ENCODE peak calls at places on chromosome 18, in seven cellular contexts. K is thoracic aorta; Y is GM23248; D is lung; H is neuronal stem cell; Q is CD4-positive, CD25-positive, alpha-beta regulatory T cell; T is pancreas. R is an unnamed sample.

GRCh38 chr18:361941-362913 is 94.4 kb upstream of the THOC1 start:
- DNase-seq in K (no peak), H (no peak), Y (peak; percentile 98), Q (no peak), T (no peak), D (no peak), R (no peak)

GRCh38 chr18:2901405-2901989 is 54.7 kb downstream of the EMILIN2 start:
- DNase-seq in T (no peak), Y (peak; percentile 85), D (no peak), H (no peak), K (no peak), Q (no peak), R (no peak)

GRCh38 chr18:33440011-33440383 is 524 bp downstream of the CCDC178 start:
- DNase-seq in K (no peak), Q (no peak), D (no peak), Y (peak; percentile 65), T (peak; percentile 39), H (peak; percentile 48), R (no peak)

GRCh38 chr18:10381951-10382350 is 72.5 kb upstream of the APCDD1 start:
- DNase-seq in T (no peak), H (no peak), Q (no peak), K (no peak), D (no peak), Y (peak; percentile 62), R (no peak)

GRCh38 chr18:8610442-8610801 is 1.2 kb downstream of the RAB12 start:
- DNase-seq in H (no peak), K (no peak), D (no peak), Y (peak; percentile 63), T (no peak), Q (no peak), R (peak; percentile 35)

GRCh38 chr18:3914833-3915598 is 465.0 kb downstream of the TGIF1 start:
- DNase-seq in K (no peak), Y (no peak), T (no peak), D (no peak), H (no peak), Q (no peak), R (no peak)

GRCh38 chr18:56641714-56642331 is 3.4 kb upstream of the TXNL1 start:
- DNase-seq in K (no peak), Q (no peak), T (no peak), Y (peak; percentile 34), H (no peak), D (no peak), R (no peak)

GRCh38 chr18:8661754-8662573 is 43.4 kb upstream of the MTCL1 start:
- DNase-seq in Q (no peak), H (peak; percentile 56), Y (peak; percentile 47), T (peak; percentile 27), D (no peak), K (no peak), R (no peak)

GRCh38 chr18:71942433-71942832 is 601.7 kb downstream of the CBLN2 start:
- DNase-seq in T (no peak), Q (no peak), Y (no peak), D (no peak), H (no peak), K (no peak), R (no peak)

GRCh38 chr18:22946217-22946616 is 13.1 kb downstream of the RBBP8 start:
- DNase-seq in H (no peak), Q (no peak), D (no peak), T (no peak), Y (no peak), K (no peak), R (no peak)

GRCh38 chr18:59664329-59664728 is 32.9 kb downstream of the CCBE1 start:
- DNase-seq in Y (no peak), D (no peak), H (no peak), Q (no peak), T (no peak), K (no peak), R (no peak)

GRCh38 chr18:42931501-42931900 is 184.0 kb downstream of the RIT2 start:
- DNase-seq in Q (no peak), Y (peak; percentile 67), H (no peak), D (no peak), T (no peak), K (no peak), R (no peak)

GRCh38 chr18:51266736-51267135 is 69.3 kb upstream of the MEX3C start:
- DNase-seq in Q (no peak), K (no peak), Y (peak; percentile 18), H (no peak), T (no peak), D (no peak), R (no peak)

GRCh38 chr18:3498705-3499451 is 48.9 kb downstream of the TGIF1 start:
- DNase-seq in T (peak; percentile 11), H (peak; percentile 53), D (no peak), K (no peak), Q (no peak), Y (peak; percentile 66), R (peak; percentile 8)

GRCh38 chr18:53375641-53376040 is 848.8 kb downstream of the MBD2 start:
- DNase-seq in K (no peak), D (peak; percentile 76), Q (no peak), Y (no peak), H (no peak), T (no peak), R (no peak)

GRCh38 chr18:35174093-35174731 is 66.6 kb upstream of the ZNF397 start:
- DNase-seq in K (no peak), T (no peak), D (no peak), H (no peak), Y (no peak), Q (peak; percentile 20), R (no peak)

GRCh38 chr18:45166341-45167108 is 448.8 kb upstream of the SLC14A2 start:
- DNase-seq in H (no peak), Y (peak; percentile 97), Q (no peak), K (no peak), D (no peak), T (no peak), R (no peak)

GRCh38 chr18:77316641-77317040 is 67.0 kb downstream of the GALR1 start:
- DNase-seq in T (no peak), Y (peak; percentile 2), Q (no peak), D (no peak), H (no peak), K (no peak), R (no peak)

GRCh38 chr18:5424903-5425302 is 118.9 kb downstream of the EPB41L3 start:
- DNase-seq in Y (peak; percentile 71), H (no peak), Q (peak; percentile 54), D (no peak), K (no peak), T (no peak), R (no peak)

GRCh38 chr18:79139206-79139605 is 70.0 kb downstream of the ATP9B start:
- DNase-seq in H (no peak), K (no peak), T (no peak), Q (peak; percentile 72), D (no peak), Y (no peak), R (peak; percentile 26)

GRCh38 chr18:49446481-49446880 is 14.0 kb downstream of the DYM start:
- DNase-seq in K (no peak), Y (peak; percentile 26), D (no peak), Q (no peak), H (no peak), T (no peak), R (no peak)

GRCh38 chr18:74818776-74819175 is 221.1 kb downstream of the ZNF407 start:
- DNase-seq in Q (no peak), T (no peak), K (no peak), H (no peak), Y (no peak), D (no peak), R (no peak)

GRCh38 chr18:13414542-13414941 is 196.0 kb downstream of the LDLRAD4 start:
- DNase-seq in T (no peak), D (no peak), H (no peak), Y (no peak), Q (no peak), K (no peak), R (no peak)

GRCh38 chr18:68769423-68769822 is 28.5 kb upstream of the CCDC102B start:
- DNase-seq in Q (no peak), T (no peak), K (no peak), Y (peak; percentile 64), D (peak; percentile 30), H (no peak), R (no peak)

GRCh38 chr18:23401400-23402347 is 51.4 kb upstream of the RIOK3 start:
- DNase-seq in H (peak; percentile 59), D (peak; percentile 38), Y (no peak), T (peak; percentile 24), K (no peak), Q (no peak), R (no peak)

DNA sequence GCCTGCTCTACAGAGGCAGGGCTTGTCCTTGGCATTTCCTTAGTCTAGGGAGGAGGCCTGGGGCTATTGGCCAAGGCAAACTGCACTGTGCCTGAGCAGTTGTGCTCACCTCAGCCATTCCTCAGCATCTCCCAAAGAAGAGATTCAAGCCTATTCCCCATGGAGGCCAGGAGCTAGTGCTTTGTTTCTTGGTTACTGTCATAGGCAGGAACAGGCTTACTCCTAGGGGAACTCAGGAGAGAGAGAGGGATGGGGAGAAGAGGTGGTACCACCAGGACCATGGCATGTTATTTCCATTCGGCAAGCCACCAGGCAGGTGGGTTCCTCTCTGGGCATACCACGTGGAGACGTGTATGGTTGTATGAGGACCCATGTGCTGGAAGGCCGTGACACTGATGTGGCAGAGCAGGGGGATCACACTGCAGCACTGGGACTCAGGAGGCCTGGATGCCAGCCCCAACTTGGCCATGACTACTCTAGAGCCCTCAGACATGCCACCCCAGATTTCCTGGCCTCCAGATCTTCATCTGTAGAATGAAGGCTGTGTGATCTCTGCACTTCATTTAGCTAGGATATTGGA is 233.7 kb downstream of the LOXHD1 start:
- DNase-seq in H (no peak), K (no peak), Y (no peak), D (no peak), Q (no peak), T (no peak), R (no peak)
- H3K27ac ChIP-seq in H (no peak overlapping the region), K (no peak overlapping the region), Y (no peak overlapping the region), D (no peak overlapping the region), Q (no peak overlapping the region), T (no peak overlapping the region), R (no peak overlapping the region)

GRCh38 chr18:65607161-65607560 is 143.7 kb upstream of the CDH7 start:
- DNase-seq in T (no peak), Q (no peak), K (no peak), D (no peak), Y (no peak), H (no peak), R (no peak)

GRCh38 chr18:65606551-65607130 is 144.2 kb upstream of the CDH7 start:
- DNase-seq in T (no peak), K (no peak), D (no peak), Q (no peak), Y (no peak), H (no peak), R (no peak)

GRCh38 chr18:65608471-65608870 is 142.3 kb upstream of the CDH7 start:
- DNase-seq in H (no peak), T (no peak), K (no peak), D (no peak), Q (no peak), Y (no peak), R (no peak)

GRCh38 chr18:65610939-65611338 is 139.9 kb upstream of the CDH7 start:
- DNase-seq in Q (no peak), H (peak; percentile 11), Y (no peak), K (no peak), T (no peak), D (no peak), R (no peak)
- H3K27ac ChIP-seq in Q (no peak overlapping the region), H (no peak overlapping the region), Y (no peak overlapping the region), K (no peak overlapping the region), T (no peak overlapping the region), D (no peak overlapping the region), R (no peak overlapping the region)

GRCh38 chr18:28150925-28151324 is 26.0 kb downstream of the CDH2 start:
- DNase-seq in T (no peak), D (no peak), K (no peak), H (no peak), Q (no peak), Y (no peak), R (no peak)
- H3K27ac ChIP-seq in T (no peak overlapping the region), D (no peak overlapping the region), K (no peak overlapping the region), H (no peak overlapping the region), Q (no peak overlapping the region), Y (no peak overlapping the region), R (no peak overlapping the region)

GRCh38 chr18:57803119-57803969 is at the start of gene ATP8B1:
- DNase-seq in D (peak; percentile 95), H (peak; percentile 47), K (no peak), Q (no peak), Y (peak; percentile 81), T (peak; percentile 99), R (no peak)
- H3K27ac ChIP-seq in D (peak within 1 kb of the TSS; percentile 92), H (no peak within 1 kb of the TSS), K (peak within 1 kb of the TSS; percentile 96), Q (no peak within 1 kb of the TSS), Y (no peak within 1 kb of the TSS), T (peak within 1 kb of the TSS; percentile 95), R (no peak within 1 kb of the TSS)